ENCODE peak calls at places on chromosomes 12 and 14, in seven cellular contexts. I is naive thymus-derived CD8-positive, alpha-beta T cell; D is left lung; M is effector memory CD8-positive, alpha-beta T cell; Z is pancreas; P is mucosa of descending colon; F is Right ventricle myocardium superior. X is an unnamed sample.

GRCh38 chr12:90091809-90092208 is 383.2 kb upstream of the ATP2B1 start:
- ATAC-seq in I (no peak), D (no peak), M (peak), Z (no peak), P (no peak), F (no peak), X (no peak)

GRCh38 chr12:75887979-75888378 is 143.6 kb downstream of the PHLDA1 start:
- ATAC-seq in I (no peak), D (no peak), M (no peak), Z (no peak), P (no peak), F (no peak), X (no peak)

GRCh38 chr12:65643595-65644386 is 180.5 kb upstream of the HMGA2 start:
- ATAC-seq in I (no peak), D (no peak), M (no peak), Z (no peak), P (no peak), F (no peak), X (no peak)

GRCh38 chr12:54853933-54854538 is at the start of gene MUCL1:
- ATAC-seq in I (peak), D (peak), M (peak), Z (peak), P (peak), F (peak), X (peak)

GRCh38 chr14:105913861-105914260 is 387.5 kb downstream of the TMEM121 start:
- ATAC-seq in I (no peak), D (no peak), M (no peak), Z (no peak), P (no peak), F (no peak), X (no peak)

GRCh38 chr14:96098309-96098998 is 59.3 kb downstream of the C14orf132 start:
- ATAC-seq in I (no peak), D (peak), M (no peak), Z (peak), P (peak), F (no peak), X (no peak)

GRCh38 chr14:73862480-73862879 is 10.8 kb downstream of the PTGR2 start:
- ATAC-seq in I (no peak), D (no peak), M (no peak), Z (no peak), P (peak), F (no peak), X (no peak)

GRCh38 chr12:105428793-105429192 is 98.3 kb downstream of the C12orf75 start:
- ATAC-seq in I (no peak), D (no peak), M (no peak), Z (no peak), P (no peak), F (no peak), X (no peak)

GRCh38 chr12:2251485-2252179 is 198.8 kb downstream of the CACNA1C start:
- ATAC-seq in I (no peak), D (no peak), M (no peak), Z (no peak), P (no peak), F (no peak), X (no peak)

GRCh38 chr12:130461868-130462557 is 124.3 kb downstream of the PIWIL1 start:
- ATAC-seq in I (no peak), D (no peak), M (no peak), Z (no peak), P (no peak), F (no peak), X (no peak)

GRCh38 chr12:68240079-68240478 is 13.3 kb downstream of the IL22 start:
- ATAC-seq in I (no peak), D (peak), M (no peak), Z (peak), P (peak), F (no peak), X (no peak)

GRCh38 chr12:6333029-6333428 is 8.8 kb downstream of the TNFRSF1A start:
- ATAC-seq in I (peak), D (no peak), M (no peak), Z (no peak), P (no peak), F (no peak), X (no peak)

GRCh38 chr14:20969336-20969735 is 14.0 kb downstream of the RNASE2 start:
- ATAC-seq in I (no peak), D (no peak), M (no peak), Z (no peak), P (no peak), F (no peak), X (no peak)

GRCh38 chr14:103339561-103339960 is 5.5 kb downstream of the EIF5 start:
- ATAC-seq in I (no peak), D (no peak), M (no peak), Z (no peak), P (no peak), F (no peak), X (no peak)

GRCh38 chr14:98368214-98368613 is 903.8 kb downstream of the BCL11B start:
- ATAC-seq in I (no peak), D (no peak), M (no peak), Z (no peak), P (no peak), F (no peak), X (no peak)

GRCh38 chr12:9794484-9795063 is 32.7 kb upstream of the KLRF1 start:
- ATAC-seq in I (no peak), D (no peak), M (no peak), Z (no peak), P (no peak), F (no peak), X (no peak)

GRCh38 chr14:104725772-104726548 is 1.9 kb downstream of the ADSS1 start:
- ATAC-seq in I (no peak), D (no peak), M (no peak), Z (no peak), P (no peak), F (no peak), X (peak)

GRCh38 chr12:62955678-62956077 is 20.7 kb upstream of the PPM1H start:
- ATAC-seq in I (no peak), D (no peak), M (no peak), Z (no peak), P (no peak), F (no peak), X (peak)

GRCh38 chr14:64997108-64997794 is 10.6 kb downstream of the FNTB start:
- ATAC-seq in I (no peak), D (no peak), M (peak), Z (no peak), P (peak), F (no peak), X (peak)

GRCh38 chr14:59482471-59483331 is 1.5 kb downstream of the L3HYPDH start:
- ATAC-seq in I (no peak), D (no peak), M (no peak), Z (no peak), P (no peak), F (no peak), X (no peak)

GRCh38 chr12:6950401-6950801 is 755 bp upstream of the PTPN6 start:
- ATAC-seq in I (peak), D (no peak), M (no peak), Z (no peak), P (no peak), F (no peak), X (no peak)

GRCh38 chr12:117134059-117134458 is 34.8 kb upstream of the TESC start:
- ATAC-seq in I (peak), D (no peak), M (peak), Z (no peak), P (no peak), F (no peak), X (peak)

GRCh38 chr14:88470542-88471440 is 84.0 kb downstream of the PTPN21 start:
- ATAC-seq in I (no peak), D (no peak), M (no peak), Z (no peak), P (peak), F (peak), X (peak)

GRCh38 chr14:70391493-70392391 is 25.1 kb downstream of the SYNJ2BP start:
- ATAC-seq in I (no peak), D (no peak), M (no peak), Z (no peak), P (peak), F (no peak), X (no peak)

GRCh38 chr14:105041841-105042765 is 21.2 kb upstream of the CDCA4 start:
- ATAC-seq in I (no peak), D (no peak), M (no peak), Z (no peak), P (no peak), F (no peak), X (no peak)

GRCh38 chr14:68952544-68953535 is 26.3 kb downstream of the ACTN1 start:
- ATAC-seq in I (peak), D (peak), M (no peak), Z (no peak), P (no peak), F (peak), X (no peak)

GRCh38 chr14:86646688-86647687 is 1117.0 kb downstream of the FLRT2 start:
- ATAC-seq in I (no peak), D (no peak), M (no peak), Z (no peak), P (no peak), F (no peak), X (no peak)

GRCh38 chr12:46516933-46517578 is 144.5 kb upstream of the SLC38A2 start:
- ATAC-seq in I (peak), D (no peak), M (peak), Z (no peak), P (peak), F (no peak), X (peak)

GRCh38 chr14:75626857-75627256 is 33.8 kb downstream of the ERG28 start:
- ATAC-seq in I (no peak), D (no peak), M (no peak), Z (no peak), P (no peak), F (no peak), X (no peak)

GRCh38 chr12:43278268-43278832 is 273.7 kb downstream of the ADAMTS20 start:
- ATAC-seq in I (no peak), D (no peak), M (no peak), Z (no peak), P (no peak), F (no peak), X (peak)

GRCh38 chr12:107355004-107355565 is 261.7 kb upstream of the CRY1 start:
- ATAC-seq in I (peak), D (no peak), M (no peak), Z (no peak), P (no peak), F (no peak), X (no peak)

GRCh38 chr14:102055181-102055901 is 31.5 kb downstream of the HSP90AA1 start:
- ATAC-seq in I (no peak), D (peak), M (no peak), Z (peak), P (peak), F (no peak), X (peak)

GRCh38 chr14:89503458-89503996 is 86.5 kb upstream of the FOXN3 start:
- ATAC-seq in I (no peak), D (no peak), M (no peak), Z (peak), P (no peak), F (no peak), X (peak)